ENCODE peak calls at places on chromosomes 11 and 22, in four cellular contexts. B is iPS DF 6.9, E is OCI-LY7, Z is NAMALWA. T is an unnamed sample.

GRCh38 chr11:109015283-109015682 is 350.4 kb downstream of the DDX10 start:
- DNase-seq in B (no peak), E (no peak), Z (no peak), T (peak; percentile 81)

GRCh38 chr11:1762537-1763302 is 1.0 kb downstream of the CTSD start:
- DNase-seq in B (no peak), E (no peak), Z (no peak), T (peak; percentile 26)

GRCh38 chr11:4543561-4543960 is 1.4 kb upstream of the OR52M1 start:
- DNase-seq in B (no peak), E (no peak), Z (no peak), T (no peak)

GRCh38 chr11:8232414-8232813 is 31.3 kb downstream of the LMO1 start:
- DNase-seq in B (no peak), E (no peak), Z (no peak), T (no peak)

GRCh38 chr11:114174712-114175495 is 115.4 kb downstream of the ZBTB16 start:
- DNase-seq in B (no peak), E (no peak), Z (no peak), T (no peak)

GRCh38 chr11:1532606-1533341 is 39.3 kb downstream of the DUSP8 start:
- DNase-seq in B (no peak), E (no peak), Z (no peak), T (no peak)

GRCh38 chr11:78331711-78332110 is 85.9 kb downstream of the GAB2 start:
- DNase-seq in B (no peak), E (no peak), Z (no peak), T (no peak)

GRCh38 chr11:102546923-102547471 is 16.4 kb upstream of the MMP7 start:
- DNase-seq in B (no peak), E (peak; percentile 18), Z (peak; percentile 79), T (no peak)

GRCh38 chr22:41021039-41021654 is 70.0 kb downstream of the RBX1 start:
- DNase-seq in B (no peak), E (peak; percentile 59), Z (no peak), T (no peak)

GRCh38 chr11:73295259-73295995 is 12.6 kb upstream of the ARHGEF17 start:
- DNase-seq in B (no peak), E (peak; percentile 80), Z (peak; percentile 88), T (peak; percentile 68)

GRCh38 chr11:11467278-11467677 is 114.2 kb upstream of the CSNK2A3 start:
- DNase-seq in B (no peak), E (no peak), Z (no peak), T (no peak)

GRCh38 chr11:71055925-71056324 is 196.5 kb downstream of the SHANK2 start:
- DNase-seq in B (no peak), E (no peak), Z (no peak), T (no peak)

GRCh38 chr11:28838741-28839140 is 730.6 kb downstream of the METTL15 start:
- DNase-seq in B (no peak), E (no peak), Z (no peak), T (peak; percentile 73)

GRCh38 chr11:81913793-81914192 is 819.9 kb downstream of the FAM181B start:
- DNase-seq in B (no peak), E (no peak), Z (no peak), T (no peak)

GRCh38 chr11:58286249-58286648 is 18.2 kb upstream of the OR10W1 start:
- DNase-seq in B (peak; percentile 7), E (peak; percentile 39), Z (peak; percentile 57), T (peak; percentile 9)

GRCh38 chr22:25360411-25360810 is 141.0 kb downstream of the CRYBB2 start:
- DNase-seq in B (no peak), E (no peak), Z (no peak), T (no peak)

GRCh38 chr11:45369294-45369693 is 83.2 kb upstream of the SYT13 start:
- DNase-seq in B (no peak), E (no peak), Z (no peak), T (no peak)

GRCh38 chr11:32830413-32830738 is 649 bp downstream of the PRRG4 start:
- DNase-seq in B (no peak), E (no peak), Z (no peak), T (no peak)

GRCh38 chr22:35711336-35711735 is 6.3 kb upstream of the APOL5 start:
- DNase-seq in B (no peak), E (no peak), Z (no peak), T (no peak)

GRCh38 chr11:70528794-70529580 is 130.7 kb downstream of the CTTN start:
- DNase-seq in B (no peak), E (no peak), Z (no peak), T (no peak)

GRCh38 chr11:95831198-95831883 is 41.0 kb downstream of the CEP57 start:
- DNase-seq in B (no peak), E (no peak), Z (no peak), T (peak; percentile 97)

T was measured in fibroblast of lung.